ENCODE peak calls at places on chromosomes 1 and 21, in nine cellular contexts. B is pancreas; C is cardiac muscle cell; Q is GM06990; K is CD8-positive, alpha-beta T cell; Y is H1; S is neuronal stem cell; R is fibroblast of lung; T is tibial nerve. G is an unnamed sample.

GRCh38 chr1:39003787-39004186 is 12.7 kb downstream of the AKIRIN1 start:
- DNase-seq in B (no peak), C (peak), Q (no peak), K (no peak), Y (no peak), S (no peak), R (no peak), T (no peak), G (no peak)

GRCh38 chr1:231106347-231106746 is 55.5 kb upstream of the TRIM67 start:
- DNase-seq in B (no peak), C (peak), Q (no peak), K (no peak), Y (no peak), S (no peak), R (peak), T (no peak), G (peak)

GRCh38 chr1:68197891-68198290 is 34.4 kb downstream of the WLS start:
- DNase-seq in B (no peak), C (no peak), Q (no peak), K (no peak), Y (no peak), S (no peak), R (no peak), T (no peak), G (no peak)

GRCh38 chr1:162159515-162159914 is 90.0 kb downstream of the NOS1AP start:
- DNase-seq in B (no peak), C (no peak), Q (no peak), K (no peak), Y (no peak), S (no peak), R (no peak), T (no peak), G (no peak)

GRCh38 chr1:147389532-147390184 is 147.2 kb downstream of the CHD1L start:
- DNase-seq in B (no peak), C (peak), Q (peak), K (no peak), Y (peak), S (peak), R (peak), T (peak), G (peak)

GRCh38 chr1:36093919-36094318 is 5.2 kb downstream of the ADPRS start:
- DNase-seq in B (peak), C (no peak), Q (no peak), K (no peak), Y (no peak), S (no peak), R (no peak), T (no peak), G (no peak)

GRCh38 chr21:28106370-28106890 is 886.2 kb downstream of the LTN1 start:
- DNase-seq in B (no peak), C (no peak), Q (no peak), K (no peak), Y (no peak), S (no peak), R (no peak), T (no peak), G (no peak)

GRCh38 chr1:114061431-114061830 is 82.2 kb downstream of the OLFML3 start:
- DNase-seq in B (no peak), C (no peak), Q (no peak), K (no peak), Y (no peak), S (no peak), R (no peak), T (no peak), G (no peak)

GRCh38 chr1:158496379-158496778 is 24.4 kb downstream of the OR10R2 start:
- DNase-seq in B (no peak), C (peak), Q (no peak), K (no peak), Y (no peak), S (no peak), R (no peak), T (no peak), G (no peak)

GRCh38 chr1:7617826-7618225 is 153.3 kb upstream of the VAMP3 start:
- DNase-seq in B (peak), C (no peak), Q (no peak), K (no peak), Y (no peak), S (no peak), R (no peak), T (no peak), G (no peak)

GRCh38 chr1:22258696-22259095 is 115.8 kb upstream of the WNT4 start:
- DNase-seq in B (no peak), C (no peak), Q (no peak), K (no peak), Y (no peak), S (no peak), R (no peak), T (no peak), G (no peak)

GRCh38 chr1:192399161-192399560 is 82.4 kb downstream of the RGS21 start:
- DNase-seq in B (no peak), C (no peak), Q (no peak), K (no peak), Y (no peak), S (no peak), R (no peak), T (no peak), G (no peak)

GRCh38 chr1:203286161-203286984 is 18.9 kb upstream of the BTG2 start:
- DNase-seq in B (no peak), C (no peak), Q (no peak), K (no peak), Y (no peak), S (no peak), R (no peak), T (no peak), G (no peak)

GRCh38 chr21:36860736-36861594 is 105.5 kb downstream of the HLCS start:
- DNase-seq in B (no peak), C (peak), Q (no peak), K (no peak), Y (no peak), S (no peak), R (peak), T (no peak), G (no peak)

GRCh38 chr1:156445789-156446263 is 54.7 kb downstream of the MEF2D start:
- DNase-seq in B (peak), C (peak), Q (peak), K (peak), Y (no peak), S (peak), R (peak), T (peak), G (no peak)

GRCh38 chr1:154559496-154559950 is 1.1 kb upstream of the UBE2Q1 start:
- DNase-seq in B (peak), C (peak), Q (peak), K (peak), Y (peak), S (peak), R (peak), T (peak), G (peak)

GRCh38 chr21:32411366-32412161 is 942 bp upstream of the EVA1C start:
- DNase-seq in B (peak), C (peak), Q (no peak), K (peak), Y (no peak), S (no peak), R (peak), T (peak), G (no peak)

GRCh38 chr1:44701141-44701573 is 26.6 kb downstream of the ARMH1 start:
- DNase-seq in B (no peak), C (no peak), Q (no peak), K (no peak), Y (no peak), S (no peak), R (no peak), T (no peak), G (no peak)

GRCh38 chr1:112317556-112317955 is 78.5 kb upstream of the CTTNBP2NL start:
- DNase-seq in B (no peak), C (peak), Q (no peak), K (no peak), Y (no peak), S (no peak), R (peak), T (peak), G (no peak)

GRCh38 chr1:10918531-10918930 is 93.9 kb upstream of the TARDBP start:
- DNase-seq in B (no peak), C (peak), Q (no peak), K (no peak), Y (no peak), S (no peak), R (peak), T (no peak), G (no peak)

GRCh38 chr1:39733161-39733560 is 5.5 kb upstream of the PPIE start:
- DNase-seq in B (peak), C (no peak), Q (no peak), K (no peak), Y (no peak), S (no peak), R (no peak), T (no peak), G (no peak)

GRCh38 chr1:228141082-228141870 is 1.2 kb downstream of the GUK1 start:
- DNase-seq in B (peak), C (peak), Q (peak), K (no peak), Y (no peak), S (no peak), R (no peak), T (peak), G (no peak)

GRCh38 chr1:173573596-173573995 is 29.3 kb downstream of the SLC9C2 start:
- DNase-seq in B (no peak), C (no peak), Q (no peak), K (no peak), Y (no peak), S (no peak), R (no peak), T (no peak), G (no peak)

GRCh38 chr21:43810505-43811261 is 21.3 kb downstream of the RRP1 start:
- DNase-seq in B (peak), C (peak), Q (peak), K (peak), Y (peak), S (peak), R (peak), T (peak), G (no peak)

GRCh38 chr21:32494946-32495703 is 82.6 kb downstream of the EVA1C start:
- DNase-seq in B (no peak), C (peak), Q (no peak), K (no peak), Y (no peak), S (no peak), R (peak), T (no peak), G (peak)

GRCh38 chr1:109821831-109822745 is 58.4 kb upstream of the EPS8L3 start:
- DNase-seq in B (no peak), C (peak), Q (no peak), K (no peak), Y (no peak), S (no peak), R (peak), T (peak), G (no peak)

GRCh38 chr1:224212618-224213037 is 29.6 kb downstream of the DEGS1 start:
- DNase-seq in B (no peak), C (no peak), Q (no peak), K (no peak), Y (no peak), S (no peak), R (no peak), T (no peak), G (no peak)

GRCh38 chr1:14611792-14612191 is 13.3 kb downstream of the KAZN start:
- DNase-seq in B (no peak), C (no peak), Q (no peak), K (no peak), Y (no peak), S (no peak), R (no peak), T (no peak), G (no peak)

GRCh38 chr1:14613915-14614314 is 15.4 kb downstream of the KAZN start:
- DNase-seq in B (no peak), C (no peak), Q (no peak), K (no peak), Y (no peak), S (no peak), R (no peak), T (no peak), G (no peak)

GRCh38 chr1:14615539-14616218 is 17.2 kb downstream of the KAZN start:
- DNase-seq in B (no peak), C (no peak), Q (no peak), K (no peak), Y (no peak), S (no peak), R (no peak), T (no peak), G (no peak)

GRCh38 chr1:14614326-14614725 is 15.8 kb downstream of the KAZN start:
- DNase-seq in B (no peak), C (no peak), Q (no peak), K (no peak), Y (no peak), S (no peak), R (no peak), T (no peak), G (no peak)

DNA sequence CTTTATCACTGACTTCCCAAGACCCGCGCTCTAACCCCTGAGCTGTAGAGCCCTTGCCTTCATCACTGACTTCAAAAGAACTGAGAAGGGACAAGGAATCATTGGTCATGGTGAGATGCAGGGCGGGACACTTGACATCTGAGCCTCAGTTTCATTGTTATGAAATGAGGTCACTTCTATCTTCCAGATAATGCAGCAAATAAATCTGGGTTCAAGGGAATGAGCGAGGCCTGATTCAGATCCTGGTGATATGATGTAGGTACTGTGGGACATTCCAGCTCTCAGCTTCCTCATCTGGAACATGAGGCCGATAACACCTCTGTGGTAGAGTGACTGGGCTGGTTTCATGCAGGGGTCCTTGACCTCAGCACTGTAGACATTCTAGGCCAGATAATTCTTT is 13.8 kb downstream of the KAZN start:
- DNase-seq in B (no peak), C (no peak), Q (no peak), K (no peak), Y (no peak), S (no peak), R (no peak), T (no peak), G (no peak)
- H3K4me3 ChIP-seq in B (no peak), C (no peak), Q (no peak), K (no peak), Y (no peak), S (no peak), R (no peak), T (no peak), G (no peak)

DNA sequence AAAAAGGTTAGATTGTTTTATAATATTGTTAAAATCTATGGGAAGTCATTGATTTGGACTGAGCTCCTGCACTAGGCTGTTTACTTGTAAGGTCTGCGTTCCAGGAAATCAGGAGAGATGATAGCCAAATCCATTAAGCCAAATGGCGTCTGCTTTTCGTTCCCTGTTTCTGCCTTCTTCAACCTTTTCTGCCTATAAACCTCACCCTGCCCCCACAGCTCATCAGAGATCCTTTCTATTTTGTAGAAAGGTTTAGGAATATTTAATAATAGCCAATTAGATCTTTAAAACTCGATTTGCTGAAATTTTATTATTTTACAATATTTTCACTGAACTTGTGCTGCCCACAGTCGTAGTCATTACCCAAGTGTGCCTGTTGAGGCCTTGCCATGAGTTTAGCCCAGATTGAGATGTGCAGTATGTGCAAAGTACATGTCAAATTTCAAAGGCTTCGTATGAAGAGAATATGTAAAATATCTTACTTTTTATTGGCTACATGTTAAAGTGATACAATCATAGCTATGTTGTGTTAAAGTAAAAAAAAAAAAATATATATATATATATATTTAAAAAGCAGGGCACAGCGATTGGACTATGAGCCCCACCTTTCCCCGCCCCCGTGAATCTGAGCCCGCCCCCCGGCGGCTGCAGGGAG is 444 bp upstream of the IARS2 start:
- DNase-seq in B (no peak), C (peak), Q (no peak), K (no peak), Y (no peak), S (no peak), R (no peak), T (no peak), G (no peak)
- H3K4me3 ChIP-seq in B (peak), C (peak), Q (peak), K (no peak), Y (peak), S (peak), R (no peak), T (peak), G (no peak)

GRCh38 chr1:54278941-54279422 is 79.0 kb downstream of the MRPL37 start:
- DNase-seq in B (no peak), C (peak), Q (no peak), K (no peak), Y (no peak), S (no peak), R (peak), T (no peak), G (no peak)
- H3K4me3 ChIP-seq in B (no peak), C (no peak), Q (no peak), K (no peak), Y (no peak), S (no peak), R (no peak), T (no peak), G (no peak)

GRCh38 chr1:27618341-27619067 is 14.6 kb upstream of the AHDC1 start:
- DNase-seq in B (no peak), C (no peak), Q (no peak), K (peak), Y (no peak), S (no peak), R (no peak), T (no peak), G (no peak)
- H3K4me3 ChIP-seq in B (no peak), C (no peak), Q (no peak), K (no peak), Y (no peak), S (no peak), R (no peak), T (no peak), G (no peak)

DNA sequence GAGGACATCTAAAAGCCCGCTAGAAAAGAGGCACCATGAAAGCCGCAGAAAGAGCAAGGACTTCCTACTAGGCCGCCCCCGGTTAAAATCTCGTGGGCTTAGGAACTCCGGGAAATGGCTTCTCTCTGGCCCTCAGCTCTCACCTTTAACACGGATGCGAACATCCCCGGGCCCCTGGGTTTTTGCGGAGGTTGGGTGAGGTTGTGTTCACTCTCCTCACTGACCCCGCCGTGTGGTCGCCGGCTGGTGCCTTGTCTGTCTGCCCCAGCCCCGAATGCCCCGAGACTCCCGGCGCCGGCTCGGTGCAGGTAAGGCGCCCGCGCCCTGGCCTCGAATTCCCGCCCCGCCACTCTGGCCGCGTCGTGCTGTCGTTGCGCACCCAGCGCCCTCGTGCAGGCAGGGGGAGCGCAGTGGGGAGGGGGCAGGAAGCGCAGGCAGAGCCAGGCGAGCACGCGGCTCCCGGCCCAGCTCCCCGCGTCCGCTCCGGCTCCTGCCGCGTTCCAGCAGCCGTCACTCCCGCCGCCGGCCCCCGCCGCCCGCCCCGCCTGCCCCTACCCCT is at the start of gene SHISAL2A:
- DNase-seq in B (peak), C (peak), Q (peak), K (peak), Y (no peak), S (peak), R (peak), T (no peak), G (peak)
- H3K4me3 ChIP-seq in B (peak), C (peak), Q (peak), K (peak), Y (peak), S (no peak), R (no peak), T (peak), G (peak)

GRCh38 chr1:92079441-92079840 is 704 bp upstream of the BTBD8 start:
- DNase-seq in B (no peak), C (no peak), Q (no peak), K (no peak), Y (no peak), S (no peak), R (no peak), T (no peak), G (no peak)
- H3K4me3 ChIP-seq in B (peak), C (no peak), Q (no peak), K (peak), Y (peak), S (peak), R (peak), T (no peak), G (peak)